ENCODE peak calls at places on chromosomes 16 and 17, in seven cellular contexts. Y, B, S, C, W, R and H are unnamed samples.

GRCh38 chr17:4127555-4127954 is 15.3 kb downstream of the ZZEF1 start:
- DNase-seq in Y (peak), B (no peak), S (no peak), C (no peak), W (no peak), R (peak), H (no peak)

GRCh38 chr17:5672815-5673430 is 88.6 kb upstream of the NLRP1 start:
- DNase-seq in Y (no peak), B (no peak), S (no peak), C (no peak), W (no peak), R (no peak), H (no peak)

GRCh38 chr16:2003827-2004641 is 5.6 kb downstream of the ZNF598 start:
- DNase-seq in Y (peak), B (peak), S (peak), C (peak), W (peak), R (peak), H (peak)

GRCh38 chr16:72848045-72848410 is 199.9 kb downstream of the ZFHX3 start:
- DNase-seq in Y (no peak), B (no peak), S (peak), C (no peak), W (no peak), R (no peak), H (no peak)

GRCh38 chr16:84153660-84154214 is 8.6 kb downstream of the DNAAF1 start:
- DNase-seq in Y (peak), B (no peak), S (no peak), C (no peak), W (no peak), R (no peak), H (no peak)

GRCh38 chr16:68289621-68290329 is 21.0 kb downstream of the SLC7A6OS start:
- DNase-seq in Y (no peak), B (no peak), S (no peak), C (no peak), W (no peak), R (no peak), H (peak)

GRCh38 chr17:40963838-40964237 is 2.9 kb downstream of the KRT39 start:
- DNase-seq in Y (peak), B (no peak), S (no peak), C (no peak), W (no peak), R (peak), H (peak)

GRCh38 chr17:40122466-40122943 is 734 bp downstream of the MSL1 start:
- DNase-seq in Y (no peak), B (peak), S (peak), C (peak), W (no peak), R (peak), H (peak)

GRCh38 chr17:73349138-73349537 is 37.3 kb upstream of the CDC42EP4 start:
- DNase-seq in Y (no peak), B (no peak), S (no peak), C (no peak), W (no peak), R (no peak), H (peak)

GRCh38 chr16:84844049-84844350 is 24.2 kb downstream of the CRISPLD2 start:
- DNase-seq in Y (no peak), B (no peak), S (no peak), C (no peak), W (no peak), R (no peak), H (no peak)

GRCh38 chr16:54651851-54652770 is 278.6 kb upstream of the IRX5 start:
- DNase-seq in Y (peak), B (no peak), S (no peak), C (no peak), W (no peak), R (no peak), H (no peak)

GRCh38 chr16:840561-841454 is 40.3 kb upstream of the GNG13 start:
- DNase-seq in Y (no peak), B (no peak), S (no peak), C (no peak), W (no peak), R (no peak), H (no peak)

GRCh38 chr17:81349397-81350319 is 45.6 kb upstream of the BAHCC1 start:
- DNase-seq in Y (peak), B (no peak), S (no peak), C (no peak), W (no peak), R (no peak), H (no peak)

GRCh38 chr16:81261049-81261648 is 22.7 kb downstream of the BCO1 start:
- DNase-seq in Y (peak), B (no peak), S (peak), C (no peak), W (no peak), R (no peak), H (no peak)

GRCh38 chr17:12342609-12343248 is 322.1 kb downstream of the MAP2K4 start:
- DNase-seq in Y (peak), B (no peak), S (peak), C (no peak), W (no peak), R (peak), H (no peak)

GRCh38 chr16:11248133-11248532 is 7.9 kb downstream of the SOCS1 start:
- DNase-seq in Y (no peak), B (no peak), S (no peak), C (no peak), W (no peak), R (no peak), H (no peak)

GRCh38 chr17:78129385-78130079 is 977 bp upstream of the TMC6 start:
- DNase-seq in Y (no peak), B (no peak), S (no peak), C (no peak), W (no peak), R (no peak), H (no peak)

GRCh38 chr17:69401251-69401650 is 13.2 kb upstream of the MAP2K6 start:
- DNase-seq in Y (no peak), B (no peak), S (no peak), C (no peak), W (no peak), R (no peak), H (no peak)

GRCh38 chr16:50213939-50214519 is 52.3 kb upstream of the ADCY7 start:
- DNase-seq in Y (peak), B (peak), S (peak), C (no peak), W (no peak), R (peak), H (peak)

GRCh38 chr17:38663125-38663751 is 11.5 kb downstream of the EPOP start:
- DNase-seq in Y (peak), B (peak), S (peak), C (peak), W (no peak), R (peak), H (peak)

GRCh38 chr17:44121206-44121605 is 2.2 kb downstream of the HDAC5 start:
- DNase-seq in Y (no peak), B (no peak), S (no peak), C (no peak), W (no peak), R (no peak), H (no peak)

GRCh38 chr16:69611103-69611640 is 45.4 kb downstream of the NFAT5 start:
- DNase-seq in Y (no peak), B (no peak), S (no peak), C (no peak), W (no peak), R (no peak), H (no peak)

GRCh38 chr17:7383742-7384488 is 3.0 kb downstream of the TNK1 start:
- DNase-seq in Y (no peak), B (no peak), S (no peak), C (no peak), W (peak), R (no peak), H (no peak)

GRCh38 chr16:27189335-27189972 is 13.9 kb upstream of the KDM8 start:
- DNase-seq in Y (no peak), B (no peak), S (no peak), C (no peak), W (no peak), R (no peak), H (no peak)

GRCh38 chr16:53754938-53755910 is 51.3 kb downstream of the FTO start:
- DNase-seq in Y (peak), B (no peak), S (peak), C (peak), W (no peak), R (peak), H (peak)

GRCh38 chr17:68356520-68356919 is 65.2 kb downstream of the ARSG start:
- DNase-seq in Y (no peak), B (no peak), S (no peak), C (no peak), W (peak), R (peak), H (no peak)

GRCh38 chr17:45436625-45437460 is 4.2 kb upstream of the ARHGAP27 start:
- DNase-seq in Y (no peak), B (no peak), S (no peak), C (no peak), W (no peak), R (no peak), H (no peak)

GRCh38 chr17:73952498-73953205 is 250.8 kb upstream of the RPL38 start:
- DNase-seq in Y (peak), B (no peak), S (peak), C (peak), W (no peak), R (no peak), H (no peak)